ENCODE peak calls at places on chromosomes 5 and 9, in five cellular contexts. One of them, this sample, is unnamed.

GRCh38 chr5:5765066-5765465 is 342.6 kb downstream of the ICE1 start:
- DNase-seq in amniotic stem cell: no peak
- DNase-seq in NCI-H748 treated with DMSO at 0.1 percent for 48 hours: no peak
- DNase-seq in midbrain: no peak
- DNase-seq in posterior cingulate gyrus: no peak
- DNase-seq in this sample: no peak

GRCh38 chr5:14743601-14744295 is 79.2 kb downstream of the OTULIN start:
- DNase-seq in amniotic stem cell: peak
- DNase-seq in NCI-H748 treated with DMSO at 0.1 percent for 48 hours: no peak
- DNase-seq in midbrain: no peak
- DNase-seq in posterior cingulate gyrus: no peak
- DNase-seq in this sample: no peak

GRCh38 chr5:33890633-33891032 is 1.2 kb downstream of the ADAMTS12 start:
- DNase-seq in amniotic stem cell: no peak
- DNase-seq in NCI-H748 treated with DMSO at 0.1 percent for 48 hours: no peak
- DNase-seq in midbrain: no peak
- DNase-seq in posterior cingulate gyrus: no peak
- DNase-seq in this sample: no peak

GRCh38 chr5:57527875-57528274 is 45.3 kb upstream of the ACTBL2 start:
- DNase-seq in amniotic stem cell: no peak
- DNase-seq in NCI-H748 treated with DMSO at 0.1 percent for 48 hours: no peak
- DNase-seq in midbrain: no peak
- DNase-seq in posterior cingulate gyrus: no peak
- DNase-seq in this sample: no peak

GRCh38 chr5:168417731-168418429 is 68.4 kb upstream of the RARS1 start:
- DNase-seq in amniotic stem cell: no peak
- DNase-seq in NCI-H748 treated with DMSO at 0.1 percent for 48 hours: no peak
- DNase-seq in midbrain: no peak
- DNase-seq in posterior cingulate gyrus: no peak
- DNase-seq in this sample: no peak

GRCh38 chr9:128192601-128193371 is 1.4 kb upstream of the CIZ1 start:
- DNase-seq in amniotic stem cell: no peak
- DNase-seq in NCI-H748 treated with DMSO at 0.1 percent for 48 hours: peak
- DNase-seq in midbrain: peak
- DNase-seq in posterior cingulate gyrus: peak
- DNase-seq in this sample: peak

GRCh38 chr5:149175346-149176113 is 34.2 kb downstream of the ABLIM3 start:
- DNase-seq in amniotic stem cell: no peak
- DNase-seq in NCI-H748 treated with DMSO at 0.1 percent for 48 hours: no peak
- DNase-seq in midbrain: peak
- DNase-seq in posterior cingulate gyrus: no peak
- DNase-seq in this sample: peak

GRCh38 chr5:33228149-33228548 is 212.6 kb upstream of the TARS1 start:
- DNase-seq in amniotic stem cell: no peak
- DNase-seq in NCI-H748 treated with DMSO at 0.1 percent for 48 hours: no peak
- DNase-seq in midbrain: no peak
- DNase-seq in posterior cingulate gyrus: no peak
- DNase-seq in this sample: no peak

GRCh38 chr5:142925795-142926194 is 155.6 kb downstream of the ARHGAP26 start:
- DNase-seq in amniotic stem cell: peak
- DNase-seq in NCI-H748 treated with DMSO at 0.1 percent for 48 hours: no peak
- DNase-seq in midbrain: no peak
- DNase-seq in posterior cingulate gyrus: no peak
- DNase-seq in this sample: no peak